ENCODE peak calls at places on chromosomes 6 and 20, in nine cellular contexts. L is mammary epithelial cell; B is CD8-positive, alpha-beta T cell; M is AG09319; H is Panc1; F is mesothelial cell of epicardium; X is natural killer cell; R is AG04450; C is psoas muscle. E is an unnamed sample.

GRCh38 chr6:136217002-136217401 is 33.1 kb downstream of the MTFR2 start:
- DNase-seq in R (no peak), C (no peak), B (no peak), F (no peak), X (no peak), L (no peak), M (no peak), H (no peak), E (no peak)

GRCh38 chr6:7727150-7727950 is 1.5 kb downstream of the BMP6 start:
- DNase-seq in B (no peak), R (no peak), C (no peak), F (peak), M (no peak), H (no peak), L (peak), X (no peak), E (no peak)

GRCh38 chr6:163415176-163415619 is 680 bp downstream of the QKI start:
- DNase-seq in B (peak), X (no peak), M (no peak), C (peak), H (no peak), F (peak), L (no peak), R (no peak), E (no peak)

GRCh38 chr6:155314773-155315515 is 660 bp upstream of the TFB1M start:
- DNase-seq in C (peak), R (peak), M (peak), H (peak), B (no peak), F (no peak), X (no peak), L (peak), E (peak)

GRCh38 chr6:43129434-43130194 is 41.5 kb upstream of the SRF start:
- DNase-seq in M (no peak), B (no peak), R (no peak), F (no peak), L (peak), H (no peak), C (no peak), X (no peak), E (no peak)

GRCh38 chr6:166905505-166906134 is 50.7 kb downstream of the RNASET2 start:
- DNase-seq in H (no peak), X (no peak), R (no peak), L (no peak), B (no peak), F (no peak), M (no peak), C (no peak), E (no peak)

GRCh38 chr6:20559924-20560551 is 25.8 kb downstream of the CDKAL1 start:
- DNase-seq in B (no peak), R (no peak), L (no peak), X (no peak), C (no peak), F (no peak), H (no peak), M (no peak), E (no peak)

GRCh38 chr20:20360464-20360863 is 7.4 kb upstream of the INSM1 start:
- DNase-seq in R (peak), M (peak), X (no peak), C (no peak), F (no peak), H (peak), B (no peak), L (peak), E (peak)

GRCh38 chr6:95280690-95281273 is 296.6 kb upstream of the MANEA start:
- DNase-seq in B (no peak), L (no peak), H (no peak), F (no peak), R (no peak), C (no peak), M (no peak), X (no peak), E (no peak)

GRCh38 chr6:117677553-117678131 is 2.4 kb downstream of the NUS1 start:
- DNase-seq in L (peak), H (peak), R (no peak), F (no peak), C (no peak), M (no peak), B (no peak), X (no peak), E (no peak)

GRCh38 chr6:169395080-169395805 is 141.6 kb upstream of the THBS2 start:
- DNase-seq in F (no peak), R (no peak), M (no peak), H (no peak), L (peak), B (no peak), C (no peak), X (no peak), E (no peak)

GRCh38 chr20:59031326-59032022 is 661 bp downstream of the ATP5F1E start:
- DNase-seq in X (no peak), F (no peak), M (no peak), R (no peak), L (no peak), B (no peak), C (no peak), H (no peak), E (no peak)

GRCh38 chr6:43434441-43434840 is 7.1 kb downstream of the ABCC10 start:
- DNase-seq in M (no peak), H (no peak), L (no peak), F (no peak), R (no peak), C (no peak), B (no peak), X (no peak), E (no peak)

GRCh38 chr20:3248993-3249347 is 10.0 kb upstream of the SLC4A11 start:
- DNase-seq in R (no peak), H (no peak), L (no peak), C (no peak), X (no peak), M (no peak), B (no peak), F (no peak), E (no peak)

GRCh38 chr20:10381477-10381876 is 52.5 kb downstream of the MKKS start:
- DNase-seq in C (no peak), R (no peak), H (no peak), M (no peak), F (no peak), X (no peak), L (no peak), B (no peak), E (no peak)

GRCh38 chr6:151512481-151512880 is 18.7 kb downstream of the CCDC170 start:
- DNase-seq in L (no peak), X (no peak), H (no peak), F (no peak), M (no peak), R (no peak), C (no peak), B (no peak), E (no peak)

GRCh38 chr6:43124481-43124880 is 46.6 kb upstream of the SRF start:
- DNase-seq in R (no peak), F (no peak), M (no peak), H (no peak), X (no peak), L (no peak), B (no peak), C (no peak), E (no peak)

GRCh38 chr6:162917506-162917905 is 189.7 kb downstream of the PACRG start:
- DNase-seq in B (no peak), L (no peak), C (no peak), X (no peak), R (no peak), F (no peak), H (no peak), M (no peak), E (peak)

GRCh38 chr6:28269492-28269891 is 2.5 kb downstream of the ZSCAN26 start:
- DNase-seq in X (no peak), B (no peak), F (no peak), R (peak), H (peak), M (no peak), C (no peak), L (peak), E (no peak)

GRCh38 chr6:63514488-63515173 is 57.6 kb upstream of the LOC128125822 start:
- DNase-seq in C (no peak), H (no peak), L (no peak), M (no peak), F (no peak), B (no peak), X (no peak), R (no peak), E (no peak)

GRCh38 chr6:133040025-133040838 is 200.9 kb upstream of the EYA4 start:
- DNase-seq in L (peak), B (no peak), R (no peak), X (no peak), M (peak), C (no peak), F (no peak), H (no peak), E (no peak)

GRCh38 chr20:1417273-1417672 is 24.4 kb upstream of the FKBP1A start:
- DNase-seq in C (no peak), M (no peak), H (no peak), R (no peak), L (peak), X (no peak), F (no peak), B (no peak), E (no peak)

GRCh38 chr20:5845686-5846651 is 95.8 kb downstream of the SHLD1 start:
- DNase-seq in F (no peak), B (no peak), L (no peak), M (no peak), C (no peak), X (no peak), H (no peak), R (no peak), E (peak)

GRCh38 chr6:89214197-89214596 is 3.0 kb downstream of the GABRR1 start:
- DNase-seq in B (no peak), L (no peak), F (no peak), H (no peak), X (no peak), C (no peak), R (no peak), M (no peak), E (no peak)

GRCh38 chr6:89217308-89217999 is at the start of gene GABRR1:
- DNase-seq in B (no peak), H (no peak), F (no peak), M (no peak), R (no peak), C (no peak), X (no peak), L (no peak), E (peak)

GRCh38 chr6:89212472-89212871 is 4.7 kb downstream of the GABRR1 start:
- DNase-seq in X (no peak), C (no peak), H (no peak), L (no peak), R (no peak), B (no peak), F (no peak), M (no peak), E (no peak)

GRCh38 chr6:89215391-89215790 is 1.8 kb downstream of the GABRR1 start:
- DNase-seq in R (no peak), X (no peak), L (no peak), F (no peak), C (no peak), H (no peak), M (no peak), B (no peak), E (no peak)

GRCh38 chr6:89216411-89216810 is 747 bp downstream of the GABRR1 start:
- DNase-seq in B (no peak), H (no peak), X (no peak), L (no peak), F (no peak), R (no peak), M (no peak), C (no peak), E (no peak)
- TF ChIP-seq CTCF in B (no peak), H (no peak), X (no peak), L (no peak), F (no peak), R (no peak), M (no peak), C (no peak), E (no peak)

DNA sequence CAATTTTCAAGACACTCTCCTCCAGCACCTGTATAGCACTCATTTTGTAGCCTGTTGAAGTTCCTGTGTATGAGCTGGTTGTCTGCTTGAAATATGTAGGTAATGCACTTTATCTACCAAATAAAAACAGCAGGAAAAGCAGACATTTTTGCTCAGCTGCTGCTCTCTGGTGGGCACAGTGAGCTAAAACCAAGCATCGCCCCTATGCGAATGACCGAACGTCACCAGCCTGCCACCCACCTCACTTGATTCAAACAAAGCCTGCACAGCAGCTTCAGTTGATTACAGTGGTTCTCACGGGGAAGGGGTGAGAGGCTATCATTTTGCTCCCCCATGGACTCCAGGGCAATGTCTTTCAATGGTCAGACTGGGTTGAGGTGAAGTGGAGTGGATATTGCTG is 185.7 kb downstream of the SASH1 start:
- DNase-seq in M (no peak), L (no peak), H (no peak), C (no peak), F (no peak), X (no peak), R (no peak), B (no peak), E (no peak)
- TF ChIP-seq CTCF in M (no peak), L (no peak), H (no peak), C (no peak), F (no peak), X (no peak), R (peak), B (no peak), E (peak)

GRCh38 chr6:34062815-34063214 is 83.1 kb downstream of the GRM4 start:
- DNase-seq in B (no peak), C (no peak), R (no peak), M (no peak), F (no peak), X (no peak), L (no peak), H (no peak), E (no peak)
- TF ChIP-seq CTCF in B (no peak), C (no peak), R (peak), M (no peak), F (peak), X (no peak), L (no peak), H (peak), E (peak)

DNA sequence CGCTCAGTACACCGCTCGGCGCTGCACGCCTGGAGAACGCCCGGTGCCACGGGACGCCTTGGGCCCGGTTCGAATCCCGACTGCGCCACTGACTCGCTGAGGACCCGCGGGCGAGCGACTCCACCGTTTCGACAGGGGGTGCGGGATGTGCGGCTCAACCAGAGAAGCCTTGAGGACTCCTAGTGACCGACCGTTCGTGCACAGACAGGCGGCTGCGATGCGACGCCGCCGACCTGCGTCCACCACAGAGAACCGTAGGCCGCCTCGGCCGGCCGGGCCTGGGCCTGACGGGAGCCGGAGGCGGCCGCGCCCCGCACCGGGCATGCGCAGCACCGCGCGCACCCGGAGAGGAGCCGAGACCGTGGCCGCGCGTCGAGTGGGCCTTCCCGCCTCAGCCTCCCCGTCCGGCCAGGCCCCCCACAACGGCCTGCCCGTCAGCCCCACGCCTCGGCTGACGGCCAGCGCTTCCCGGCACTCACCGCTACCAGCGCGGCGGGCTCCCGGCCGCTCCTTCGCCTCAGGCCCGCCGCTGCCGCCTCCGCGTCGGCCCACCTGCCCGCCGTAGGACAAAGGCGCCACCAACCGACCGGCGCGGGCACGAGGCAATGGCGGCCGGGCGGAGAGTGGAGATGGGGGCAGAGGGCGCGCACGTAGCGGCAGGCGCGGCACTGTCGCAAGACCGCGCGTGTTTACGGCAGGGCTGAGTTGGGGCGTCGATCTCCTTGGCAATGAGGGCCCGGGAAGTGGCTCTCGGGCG is at the start of gene NCOA5:
- DNase-seq in M (peak), H (peak), F (peak), B (peak), X (peak), C (peak), L (peak), R (peak), E (peak)
- TF ChIP-seq CTCF in M (no peak), H (peak), F (no peak), B (no peak), X (no peak), C (peak), L (peak), R (peak), E (no peak)

GRCh38 chr6:87277123-87277522 is 45.3 kb upstream of the SMIM8 start:
- DNase-seq in X (no peak), R (no peak), L (peak), F (no peak), B (no peak), M (no peak), H (no peak), C (no peak), E (no peak)
- TF ChIP-seq CTCF in X (no peak), R (peak), L (peak), F (no peak), B (no peak), M (peak), H (peak), C (no peak), E (peak)

DNA sequence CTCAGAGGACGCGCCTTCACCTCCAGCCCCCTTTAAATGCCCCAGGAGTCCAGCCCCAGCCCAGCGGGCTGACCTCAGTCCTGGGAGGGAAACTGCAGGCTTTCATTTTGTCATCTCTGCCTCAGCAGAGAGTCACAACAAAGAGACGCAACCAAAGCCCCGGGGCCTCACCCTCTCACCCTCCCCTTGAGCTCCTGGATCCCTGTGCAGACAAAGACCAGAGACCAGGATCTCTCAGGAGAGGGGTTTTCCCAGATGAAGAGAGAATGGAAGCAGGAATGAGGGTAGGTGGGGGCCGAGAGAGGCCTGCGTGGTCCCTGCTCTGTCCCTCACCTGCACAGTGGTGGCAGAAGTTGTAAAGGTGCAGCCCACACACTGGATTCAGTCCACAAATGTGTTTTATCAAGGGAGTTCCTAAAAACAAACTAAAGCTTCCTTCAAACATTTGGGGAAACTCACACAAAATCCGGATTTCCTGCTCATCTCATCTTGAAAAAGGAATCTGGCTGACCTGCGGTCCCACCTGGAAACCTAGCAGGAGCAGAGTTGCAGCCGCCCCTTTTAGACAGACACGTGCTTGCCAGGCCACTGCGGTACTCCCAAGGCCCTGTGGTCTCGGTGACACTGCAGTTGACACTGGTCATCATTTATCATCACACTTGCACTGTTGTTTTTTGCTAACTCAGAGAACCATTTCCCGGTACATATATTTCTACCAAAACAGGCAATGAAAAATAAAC is 27.1 kb downstream of the PTGIS start:
- DNase-seq in R (no peak), F (no peak), M (no peak), X (no peak), B (no peak), H (no peak), L (no peak), C (no peak), E (no peak)
- TF ChIP-seq CTCF in R (no peak), F (no peak), M (no peak), X (no peak), B (no peak), H (no peak), L (no peak), C (no peak), E (no peak)

E was measured in HFF-Myc.